ENCODE peak calls at places on chromosomes 1 and 21, in five cellular contexts. P is left lung, E is Calu3, U is ovary, S is HFFc6. L is an unnamed sample.

GRCh38 chr1:214331180-214331579 is 50.2 kb downstream of the SMYD2 start:
- DNase-seq in E (no peak), S (no peak), P (no peak), U (peak), L (no peak)

GRCh38 chr1:112637257-112638108 is 17.9 kb downstream of the CAPZA1 start:
- DNase-seq in U (no peak), P (no peak), E (peak), S (peak), L (no peak)

GRCh38 chr1:100320311-100321097 is 31.8 kb upstream of the CDC14A start:
- DNase-seq in U (no peak), E (no peak), S (no peak), P (no peak), L (no peak)

GRCh38 chr1:43913051-43913501 is 20.5 kb upstream of the ARTN start:
- DNase-seq in E (no peak), S (no peak), U (no peak), P (no peak), L (no peak)

GRCh38 chr1:6108937-6109636 is 63.4 kb downstream of the KCNAB2 start:
- DNase-seq in P (peak), E (peak), U (no peak), S (peak), L (no peak)

GRCh38 chr21:45011911-45012660 is 62.3 kb upstream of the ADARB1 start:
- DNase-seq in P (peak), E (peak), S (peak), U (peak), L (peak)

GRCh38 chr1:232793944-232794343 is 11.3 kb upstream of the MAP10 start:
- DNase-seq in S (no peak), U (no peak), P (no peak), E (peak), L (peak)

GRCh38 chr1:29342351-29342750 is 106.0 kb downstream of the PTPRU start:
- DNase-seq in E (no peak), P (no peak), S (no peak), U (no peak), L (no peak)

GRCh38 chr1:29655145-29655544 is 418.8 kb downstream of the PTPRU start:
- DNase-seq in P (no peak), S (no peak), U (no peak), E (no peak), L (no peak)

GRCh38 chr21:45222001-45222400 is 65.7 kb downstream of the POFUT2 start:
- DNase-seq in P (no peak), E (no peak), U (no peak), S (no peak), L (no peak)

GRCh38 chr21:42571391-42572150 is 57.9 kb downstream of the SLC37A1 start:
- DNase-seq in U (no peak), P (peak), E (no peak), S (no peak), L (no peak)

GRCh38 chr1:230899845-230900251 is 31.5 kb upstream of the C1orf198 start:
- DNase-seq in U (no peak), E (no peak), S (no peak), P (no peak), L (no peak)

GRCh38 chr1:9233241-9233941 is 1.2 kb upstream of the H6PD start:
- DNase-seq in E (no peak), S (no peak), U (peak), P (peak), L (no peak)

GRCh38 chr21:14454642-14455009 is 71.7 kb upstream of the HSPA13 start:
- DNase-seq in S (no peak), P (no peak), E (no peak), U (no peak), L (no peak)

GRCh38 chr1:246932366-246932700 is 585 bp upstream of the AHCTF1 start:
- DNase-seq in P (no peak), E (no peak), U (no peak), S (no peak), L (no peak)

GRCh38 chr1:152495066-152495675 is 15.4 kb upstream of the LCE5A start:
- DNase-seq in P (no peak), E (peak), S (peak), U (no peak), L (no peak)

GRCh38 chr1:183607322-183607980 is 17.2 kb upstream of the NCF2 start:
- DNase-seq in E (no peak), P (no peak), S (no peak), U (no peak), L (no peak)

GRCh38 chr1:96366516-96366915 is 355.1 kb upstream of the PTBP2 start:
- DNase-seq in U (no peak), S (peak), E (no peak), P (no peak), L (no peak)

GRCh38 chr1:240151126-240151735 is 59.5 kb downstream of the FMN2 start:
- DNase-seq in E (no peak), P (no peak), S (peak), U (no peak), L (no peak)

GRCh38 chr1:41515778-41516167 is 31.3 kb upstream of the EDN2 start:
- DNase-seq in E (no peak), P (no peak), S (no peak), U (no peak), L (no peak)

GRCh38 chr1:245310605-245311531 is 156.1 kb downstream of the KIF26B start:
- DNase-seq in P (peak), U (no peak), S (no peak), E (no peak), L (no peak)

GRCh38 chr1:156391145-156391677 is 22.2 kb downstream of the RHBG start:
- DNase-seq in P (no peak), S (no peak), E (no peak), U (no peak), L (no peak)

GRCh38 chr1:84146375-84147032 is 2.4 kb downstream of the PRKACB start:
- DNase-seq in P (no peak), E (no peak), S (peak), U (no peak), L (no peak)

GRCh38 chr1:113153116-113153803 is 80.3 kb downstream of the LRIG2 start:
- DNase-seq in S (no peak), P (no peak), E (no peak), U (no peak), L (no peak)

GRCh38 chr1:172322219-172323061 is 98.0 kb upstream of the C1orf105 start:
- DNase-seq in S (peak), P (no peak), U (no peak), E (peak), L (peak)

GRCh38 chr1:39333296-39333695 is 128.8 kb downstream of the MACF1 start:
- DNase-seq in U (no peak), E (no peak), P (no peak), S (no peak), L (no peak)

GRCh38 chr1:181087400-181087901 is 1.0 kb upstream of the IER5 start:
- DNase-seq in U (no peak), S (no peak), P (no peak), E (no peak), L (no peak)

GRCh38 chr1:153921803-153922075 is 1.0 kb downstream of the GATAD2B start:
- DNase-seq in E (no peak), P (no peak), U (no peak), S (no peak), L (no peak)

GRCh38 chr1:220189750-220190347 is 82.4 kb downstream of the RAB3GAP2 start:
- DNase-seq in P (no peak), E (no peak), S (no peak), U (no peak), L (peak)

GRCh38 chr1:91742848-91743292 is 143.1 kb downstream of the TGFBR3 start:
- DNase-seq in P (no peak), U (peak), E (no peak), S (no peak), L (no peak)

GRCh38 chr1:161106434-161106833 is 8.3 kb downstream of the KLHDC9 start:
- DNase-seq in E (no peak), S (no peak), U (no peak), P (no peak), L (no peak)

GRCh38 chr1:237227507-237227906 is 185.5 kb downstream of the RYR2 start:
- DNase-seq in E (no peak), U (no peak), P (no peak), S (no peak), L (no peak)

GRCh38 chr1:94143809-94144176 is 22.8 kb upstream of the ABCA4 start:
- DNase-seq in U (no peak), E (no peak), P (no peak), S (no peak), L (no peak)

GRCh38 chr1:234769284-234769998 is 159.5 kb upstream of the IRF2BP2 start:
- DNase-seq in E (no peak), S (no peak), U (no peak), P (no peak), L (no peak)

GRCh38 chr1:1437904-1438376 is 2.5 kb downstream of the VWA1 start:
- DNase-seq in S (no peak), P (peak), E (peak), U (no peak), L (no peak)
- TF ChIP-seq CTCF in S (no peak), P (no peak), E (no peak), U (no peak), L (no peak)

DNA sequence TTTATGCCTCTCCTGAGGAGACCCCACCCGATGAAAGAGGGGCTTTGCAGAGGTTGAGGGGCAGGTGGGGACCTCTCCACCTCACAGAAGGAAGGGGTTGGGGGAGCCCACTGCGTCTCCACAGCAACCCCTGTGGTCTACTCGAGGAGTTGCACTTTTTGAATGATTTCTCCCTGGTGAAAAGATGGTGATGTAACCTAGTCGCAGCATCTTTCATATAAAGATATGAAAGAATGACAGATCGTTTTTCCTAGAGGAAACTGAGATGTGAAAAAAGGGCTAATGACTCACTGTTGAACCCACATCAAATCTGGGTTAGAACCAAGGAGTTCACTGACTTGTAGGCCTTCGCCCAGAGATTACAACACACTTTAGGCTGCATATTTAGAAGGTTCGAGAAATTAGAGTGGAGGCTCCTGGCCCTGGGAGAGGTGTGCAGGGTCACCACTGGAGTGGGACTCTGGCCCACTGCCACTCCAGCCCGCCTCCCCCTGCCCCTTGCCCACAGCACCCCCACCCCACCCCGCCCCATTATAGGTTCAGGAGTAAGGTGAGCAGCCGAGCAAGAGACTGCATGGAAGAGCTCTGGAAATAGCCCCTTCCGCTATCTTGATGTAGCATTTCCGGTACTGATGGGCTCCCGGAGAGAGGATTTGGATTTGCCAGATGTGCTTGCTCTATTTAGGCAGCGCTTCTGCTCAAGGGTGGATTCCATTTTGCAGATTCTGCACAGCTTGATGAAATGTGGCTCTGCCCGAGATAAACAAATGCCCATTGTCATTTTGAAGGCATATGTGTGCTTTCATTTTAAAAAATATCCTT is 6.7 kb downstream of the TGFB2 start:
- DNase-seq in U (peak), P (no peak), S (no peak), E (no peak), L (no peak)
- TF ChIP-seq CTCF in U (peak), P (no peak), S (peak), E (peak), L (peak)

GRCh38 chr1:7960867-7961198 is 678 bp upstream of the PARK7 start:
- DNase-seq in S (no peak), E (no peak), U (no peak), P (no peak), L (no peak)

GRCh38 chr1:7962011-7962335 is 462 bp downstream of the PARK7 start:
- DNase-seq in U (no peak), P (no peak), S (no peak), E (no peak), L (no peak)

GRCh38 chr1:7960165-7960564 is 1.3 kb upstream of the PARK7 start:
- DNase-seq in U (no peak), P (no peak), S (no peak), E (no peak), L (no peak)

GRCh38 chr1:7962636-7963377 is 1.3 kb downstream of the PARK7 start:
- DNase-seq in P (no peak), E (no peak), S (no peak), U (no peak), L (no peak)

DNA sequence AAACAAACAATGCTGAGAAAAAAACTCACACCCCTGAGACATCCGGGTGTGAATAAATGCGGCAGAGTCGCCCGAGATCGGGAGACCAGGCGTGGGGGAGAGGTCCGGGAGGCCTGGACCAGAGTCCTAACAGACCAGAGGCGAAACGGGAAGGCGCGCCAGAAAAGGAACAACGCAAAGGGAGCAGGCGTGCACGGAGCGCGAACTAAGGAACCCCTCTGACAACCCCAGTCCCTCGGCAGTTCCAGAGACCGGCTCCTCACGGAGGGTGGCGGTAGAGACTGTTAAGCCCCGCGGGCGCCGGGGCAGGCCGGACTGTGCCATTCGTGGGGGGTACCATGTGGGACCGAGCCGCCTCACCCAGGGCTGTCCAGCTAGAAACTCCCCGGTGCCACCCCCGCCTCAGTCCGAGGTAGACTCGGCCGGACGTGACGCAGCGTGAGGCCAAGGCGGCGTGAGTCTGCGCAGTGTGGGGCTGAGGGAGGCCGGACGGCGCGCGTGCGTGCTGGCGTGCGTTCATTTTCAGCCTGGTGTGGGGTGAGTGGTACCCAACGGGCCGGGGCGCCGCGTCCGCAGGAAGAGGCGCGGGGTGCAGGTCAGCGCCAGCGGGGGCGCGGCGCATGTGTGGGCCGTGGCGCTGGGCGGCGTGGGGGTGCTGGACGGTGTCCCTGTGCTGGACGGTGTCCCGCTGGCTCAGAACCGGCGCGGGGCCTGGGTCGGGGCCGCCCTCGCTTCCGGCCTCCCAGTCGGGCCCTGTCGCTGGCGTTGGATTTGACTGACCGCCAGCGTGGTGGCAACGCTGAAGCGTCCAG is at the start of gene PARK7:
- DNase-seq in P (peak), E (peak), S (peak), U (peak), L (peak)
- TF ChIP-seq CTCF in P (no peak), E (no peak), S (peak), U (peak), L (peak)

GRCh38 chr1:25112400-25112799 is 119.9 kb downstream of the SYF2 start:
- DNase-seq in E (no peak), U (no peak), S (no peak), P (no peak), L (no peak)

GRCh38 chr1:25118554-25118953 is 113.7 kb downstream of the SYF2 start:
- DNase-seq in P (no peak), E (no peak), U (no peak), S (no peak), L (no peak)

GRCh38 chr1:25120286-25120685 is 112.0 kb downstream of the SYF2 start:
- DNase-seq in U (no peak), E (no peak), S (no peak), P (no peak), L (no peak)

GRCh38 chr1:25116832-25117231 is 115.5 kb downstream of the SYF2 start:
- DNase-seq in S (no peak), U (no peak), P (no peak), E (no peak), L (no peak)

DNA sequence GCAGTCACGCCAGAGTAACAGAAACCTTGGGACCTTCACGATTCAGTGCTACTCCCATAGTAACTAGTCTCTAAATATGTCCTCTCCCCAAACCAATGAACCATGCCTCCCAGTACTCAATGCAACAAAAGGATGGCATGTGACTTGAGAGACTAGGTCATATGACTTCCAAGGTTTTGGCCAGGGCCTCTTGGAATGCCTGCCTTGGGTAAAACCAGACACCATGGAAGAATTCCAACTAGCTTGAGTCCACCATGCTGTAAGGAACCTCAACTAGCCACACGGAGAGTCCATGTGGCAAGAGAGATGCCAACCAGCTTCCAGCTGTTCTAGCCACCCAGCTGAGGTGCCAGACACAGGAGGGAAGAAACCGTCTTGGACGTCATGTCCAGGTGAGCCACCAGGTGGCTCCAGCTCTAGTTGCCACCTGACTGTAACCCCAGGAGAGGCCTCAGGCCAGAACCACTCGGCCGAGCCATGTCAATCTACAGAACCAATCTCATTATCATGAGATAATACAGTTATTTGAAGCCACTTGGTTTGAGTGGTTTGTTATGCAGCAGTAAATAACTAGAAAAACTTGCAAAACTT is 115.0 kb downstream of the SYF2 start:
- DNase-seq in U (no peak), P (no peak), E (peak), S (no peak), L (no peak)
- TF ChIP-seq CTCF in U (no peak), P (no peak), E (no peak), S (peak), L (peak)

GRCh38 chr1:160079448-160079847 is 1.9 kb upstream of the KCNJ9 start:
- DNase-seq in S (no peak), U (no peak), E (no peak), P (no peak), L (no peak)
- TF ChIP-seq CTCF in S (no peak), U (no peak), E (no peak), P (no peak), L (no peak)

GRCh38 chr1:238252033-238252802 is 361.5 kb upstream of the ZP4 start:
- DNase-seq in E (peak), S (peak), P (no peak), U (peak), L (no peak)
- TF ChIP-seq CTCF in E (peak), S (peak), P (peak), U (no peak), L (peak)

DNA sequence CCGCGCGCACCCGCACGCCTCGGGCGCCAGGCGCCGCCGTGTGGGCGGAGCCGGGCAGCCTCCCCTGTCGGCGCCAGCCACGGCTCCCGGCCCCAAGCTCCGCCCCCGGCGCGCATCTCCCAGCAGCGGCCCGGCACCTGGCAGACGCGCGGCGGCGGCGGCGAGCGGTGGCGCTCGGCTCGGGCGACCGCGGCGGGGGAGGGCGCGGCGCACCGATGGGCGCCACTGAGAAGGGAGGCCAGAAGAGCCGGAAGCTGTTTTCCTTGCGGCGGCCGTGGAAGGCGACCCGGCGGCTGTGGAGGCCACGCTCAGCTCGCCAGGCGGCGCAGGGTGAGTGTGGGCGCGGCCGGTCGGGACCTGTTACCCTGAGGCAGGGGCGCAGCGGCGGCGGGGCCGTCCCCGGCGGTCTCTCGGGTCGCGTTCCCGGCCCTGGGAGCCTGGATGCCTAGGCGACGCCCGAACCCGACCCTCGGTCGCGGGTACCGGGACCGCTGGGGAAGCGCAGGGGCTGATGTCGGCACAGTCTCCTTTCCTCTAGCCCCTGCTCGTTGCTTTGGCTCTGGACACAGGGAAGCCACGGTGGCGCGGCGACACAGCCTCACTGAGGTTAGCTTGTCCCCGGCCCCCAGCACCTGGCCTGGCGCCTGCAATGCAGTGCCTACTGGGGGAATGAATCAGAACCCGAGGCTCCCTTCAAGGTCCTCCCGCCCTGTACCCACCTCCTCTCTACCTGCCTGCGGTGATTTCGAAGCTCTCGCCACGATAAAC is 54.8 kb upstream of the DNAJC6 start:
- DNase-seq in U (peak), P (peak), S (peak), E (peak), L (no peak)
- TF ChIP-seq CTCF in U (no peak), P (no peak), S (peak), E (no peak), L (no peak)

L was measured in HFF-Myc.